ENCODE peak calls at places on chromosomes 16 and 17, in seven cellular contexts. Q is psoas muscle, I is Caco-2, C is HL-60, S is heart right ventricle, B is RWPE2, J is lower leg skin. L is an unnamed sample.
A peak's percentile ranks its signal among the peaks of the same experiment; 100 is the strongest.

GRCh38 chr16:4609200-4610010 is 5.3 kb downstream of the UBALD1 start:
- DNase-seq in Q (no peak), I (no peak), C (no peak), S (no peak), B (no peak), J (no peak), L (no peak)

GRCh38 chr16:23847938-23848337 is 12.2 kb downstream of the PRKCB start:
- DNase-seq in Q (no peak), I (no peak), C (no peak), S (no peak), B (no peak), J (no peak), L (no peak)

GRCh38 chr17:10105513-10106001 is 92.8 kb downstream of the GAS7 start:
- DNase-seq in Q (no peak), I (peak; percentile 40), C (no peak), S (peak; percentile 77), B (no peak), J (no peak), L (no peak)

GRCh38 chr17:50346313-50347086 is 574 bp downstream of the XYLT2 start:
- DNase-seq in Q (peak; percentile 52), I (peak; percentile 83), C (peak; percentile 56), S (peak; percentile 44), B (peak; percentile 62), J (peak; percentile 45), L (no peak)

GRCh38 chr17:18999911-19000310 is 4.7 kb downstream of the FAM83G start:
- DNase-seq in Q (no peak), I (no peak), C (no peak), S (no peak), B (no peak), J (no peak), L (no peak)

GRCh38 chr16:22937169-22937568 is 123.2 kb downstream of the HS3ST2 start:
- DNase-seq in Q (no peak), I (no peak), C (peak; percentile 8), S (no peak), B (no peak), J (no peak), L (no peak)

GRCh38 chr16:84641643-84642358 is 6.5 kb upstream of the KLHL36 start:
- DNase-seq in Q (no peak), I (no peak), C (no peak), S (no peak), B (no peak), J (no peak), L (no peak)

GRCh38 chr16:11308493-11309283 is 27.6 kb upstream of the PRM1 start:
- DNase-seq in Q (no peak), I (no peak), C (peak; percentile 72), S (no peak), B (no peak), J (no peak), L (no peak)

GRCh38 chr17:7912927-7913524 is 3.1 kb downstream of the RNF227 start:
- DNase-seq in Q (no peak), I (peak; percentile 50), C (peak; percentile 49), S (peak; percentile 43), B (no peak), J (peak; percentile 46), L (peak; percentile 78)

GRCh38 chr17:37744961-37745800 is at the start of gene HNF1B:
- DNase-seq in Q (no peak), I (peak; percentile 88), C (no peak), S (no peak), B (no peak), J (no peak), L (no peak)

GRCh38 chr17:63120406-63120805 is 154.4 kb downstream of the TANC2 start:
- DNase-seq in Q (no peak), I (no peak), C (no peak), S (no peak), B (no peak), J (no peak), L (no peak)

DNA sequence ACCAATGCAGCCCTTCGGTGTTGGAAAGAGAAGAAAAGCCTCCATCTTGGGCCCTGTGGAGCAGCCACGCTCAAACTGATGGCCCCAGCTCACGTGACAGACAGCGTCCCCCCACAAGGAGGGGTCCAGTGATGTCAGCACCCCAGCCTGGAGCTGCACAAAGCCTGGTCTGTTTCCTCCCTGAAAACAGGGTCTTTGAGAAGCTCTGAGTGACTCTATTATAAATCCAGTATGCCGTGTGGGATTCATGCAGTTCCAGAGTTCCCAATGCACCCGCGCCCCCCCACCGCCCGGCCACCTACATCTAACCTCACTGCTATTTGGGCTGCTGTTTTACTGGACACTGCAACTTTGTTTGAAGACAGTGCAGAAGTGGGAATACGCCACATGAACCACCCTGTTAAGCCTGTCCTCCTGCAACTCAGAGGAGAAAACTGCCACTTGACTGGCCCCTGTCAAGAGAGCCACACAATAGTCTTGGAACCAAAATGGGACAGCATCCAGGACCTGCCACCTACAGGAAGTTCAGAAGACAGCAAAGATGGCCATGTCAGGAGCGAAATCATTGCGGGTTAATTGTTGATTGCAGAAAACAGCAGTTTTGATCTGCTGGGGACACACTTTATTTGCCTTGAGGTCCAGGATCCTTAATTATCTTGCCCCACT is 33.1 kb downstream of the PMP22 start:
- DNase-seq in Q (no peak), I (no peak), C (no peak), S (no peak), B (no peak), J (no peak), L (no peak)
- TF ChIP-seq CTCF in Q (no peak), I (no peak), C (no peak), S (no peak), B (no peak), J (no peak), L (no peak)

GRCh38 chr16:27883576-27883975 is 179.9 kb downstream of the GSG1L start:
- DNase-seq in Q (no peak), I (no peak), C (no peak), S (no peak), B (no peak), J (no peak), L (no peak)
- H3K4me3 ChIP-seq in Q (no peak overlapping the region), I (no peak overlapping the region), C (no peak overlapping the region), S (no peak overlapping the region), B (no peak overlapping the region), J (no peak overlapping the region), L (no peak overlapping the region)

GRCh38 chr17:82917656-82918345 is 78.0 kb upstream of the ZNF750 start:
- DNase-seq in Q (no peak), I (no peak), C (no peak), S (no peak), B (no peak), J (no peak), L (no peak)
- TF ChIP-seq CTCF in Q (peak; percentile 43), I (peak; percentile 35), C (no peak), S (peak; percentile 13), B (peak; percentile 16), J (no peak), L (no peak)

DNA sequence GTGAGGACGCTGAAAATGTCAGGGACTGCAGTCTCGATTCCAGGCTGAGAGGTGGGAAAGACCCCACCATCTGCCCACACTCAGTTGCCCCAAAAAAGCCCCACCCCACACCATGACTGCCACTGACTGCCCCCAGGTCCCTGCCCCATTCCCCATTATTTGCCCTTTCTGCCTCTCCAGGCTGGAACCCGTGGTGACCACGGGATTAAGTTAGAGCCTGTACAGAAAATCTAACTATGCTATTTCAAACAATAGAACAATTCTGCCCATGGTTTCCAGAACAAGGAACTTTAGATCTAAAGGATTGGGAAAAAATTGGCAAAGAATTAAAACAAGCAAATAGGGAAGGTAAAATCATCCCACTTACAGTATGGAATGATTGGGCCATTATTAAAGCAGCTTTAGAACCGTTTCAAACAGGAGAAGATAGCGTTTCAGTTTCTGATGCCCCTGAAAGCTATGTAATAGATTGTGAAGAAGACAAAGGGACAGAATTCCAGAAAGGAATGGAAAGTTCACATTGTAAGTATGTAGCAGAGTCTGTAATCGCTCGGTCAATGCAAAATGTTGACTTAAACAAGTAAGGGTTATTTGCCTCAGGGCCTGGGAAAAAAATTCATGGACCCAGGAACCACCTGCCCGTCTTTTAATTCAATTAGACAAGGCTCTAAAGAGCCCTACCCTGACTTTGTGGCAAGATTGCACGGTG is 14.4 kb downstream of the FLYWCH1 start:
- DNase-seq in Q (no peak), I (no peak), C (no peak), S (no peak), B (no peak), J (no peak), L (no peak)
- H3K4me3 ChIP-seq in Q (no peak overlapping the region), I (no peak overlapping the region), C (no peak overlapping the region), S (no peak overlapping the region), B (no peak overlapping the region), J (no peak overlapping the region), L (no peak overlapping the region)

GRCh38 chr16:1330931-1331711 is 2.3 kb upstream of the BAIAP3 start:
- DNase-seq in Q (no peak), I (no peak), C (no peak), S (no peak), B (no peak), J (no peak), L (no peak)

GRCh38 chr16:1331712-1332617 is 1.5 kb upstream of the BAIAP3 start:
- DNase-seq in Q (peak; percentile 56), I (peak; percentile 68), C (peak; percentile 70), S (peak; percentile 74), B (no peak), J (no peak), L (peak; percentile 41)

GRCh38 chr16:1327619-1327947 is 5.9 kb upstream of the BAIAP3 start:
- DNase-seq in Q (no peak), I (no peak), C (no peak), S (no peak), B (no peak), J (no peak), L (no peak)

GRCh38 chr16:1332618-1333148 is 762 bp upstream of the BAIAP3 start:
- DNase-seq in Q (no peak), I (no peak), C (no peak), S (no peak), B (no peak), J (no peak), L (no peak)

DNA sequence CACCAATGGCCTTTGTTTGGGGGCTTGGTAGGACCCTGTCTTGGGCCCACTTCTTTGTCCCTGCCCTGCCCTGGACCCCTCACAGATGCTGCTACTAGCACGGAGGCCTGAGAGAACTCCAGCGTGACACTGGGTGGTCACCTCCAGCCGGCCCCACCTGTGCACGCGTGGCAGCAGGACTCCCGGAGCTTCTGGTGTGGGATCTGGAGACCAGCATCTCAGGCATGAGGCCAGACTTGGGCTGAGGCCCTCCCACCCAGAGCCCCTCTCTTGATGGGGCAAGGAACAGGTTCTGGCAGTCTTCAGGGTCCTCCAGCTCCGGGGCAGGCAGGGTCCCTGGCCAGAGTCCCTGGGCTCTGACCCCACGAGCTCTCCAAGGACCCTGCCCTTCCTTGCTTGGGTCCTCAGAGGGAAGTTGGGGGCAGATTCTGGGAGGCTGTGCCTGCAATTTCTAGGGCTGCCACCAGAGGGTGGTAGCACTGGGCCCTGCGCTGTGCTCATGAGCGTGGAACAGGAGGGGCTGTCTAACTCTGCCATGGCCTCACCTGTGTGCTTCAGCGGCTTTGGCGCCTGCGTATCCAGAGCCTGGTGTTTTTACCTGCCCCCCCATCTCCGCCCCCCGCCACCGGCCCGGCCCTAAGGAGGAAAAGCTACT is 3.1 kb upstream of the BAIAP3 start:
- DNase-seq in Q (no peak), I (no peak), C (no peak), S (no peak), B (no peak), J (no peak), L (no peak)
- TF ChIP-seq CTCF in Q (peak; percentile 36), I (peak; percentile 57), C (peak; percentile 57), S (peak; percentile 5), B (peak; percentile 30), J (no peak), L (peak; percentile 44)